ENCODE peak calls at places on chromosome 18, in eight cellular contexts. V, J, W, I, X, P, U and B are unnamed samples. For H3K9me3, the result is how much of the 10 kb centered on the place peaks cover.

GRCh38 chr18:59691046-59691395 is 6.2 kb downstream of the CCBE1 start:
- DNase-seq in V (no peak), J (no peak), W (no peak), I (no peak), X (no peak), P (peak), U (peak), B (peak)

GRCh38 chr18:76490701-76491171 is 4.3 kb downstream of the ZNF516 start:
- DNase-seq in V (no peak), J (peak), W (peak), I (peak), X (peak), P (peak), U (peak), B (peak)

GRCh38 chr18:10403675-10404074 is 50.8 kb upstream of the APCDD1 start:
- DNase-seq in V (no peak), J (no peak), W (no peak), I (no peak), X (peak), P (peak), U (no peak), B (no peak)

GRCh38 chr18:58721586-58722160 is 50.4 kb downstream of the MALT1 start:
- DNase-seq in V (no peak), J (no peak), W (no peak), I (no peak), X (no peak), P (no peak), U (peak), B (peak)

GRCh38 chr18:64037812-64038414 is 68.0 kb downstream of the SERPINB8 start:
- DNase-seq in V (no peak), J (no peak), W (no peak), I (no peak), X (no peak), P (no peak), U (peak), B (peak)

GRCh38 chr18:28657836-28658410 is 481.0 kb upstream of the CDH2 start:
- DNase-seq in V (no peak), J (no peak), W (no peak), I (no peak), X (no peak), P (no peak), U (no peak), B (peak)

GRCh38 chr18:43935051-43935412 is 657.7 kb upstream of the SYT4 start:
- DNase-seq in V (no peak), J (no peak), W (no peak), I (no peak), X (no peak), P (no peak), U (peak), B (peak)

GRCh38 chr18:8987250-8987649 is 115.2 kb upstream of the NDUFV2 start:
- DNase-seq in V (no peak), J (no peak), W (no peak), I (no peak), X (no peak), P (peak), U (peak), B (peak)

GRCh38 chr18:49865401-49865800 is 52.1 kb upstream of the ACAA2 start:
- DNase-seq in V (no peak), J (no peak), W (no peak), I (no peak), X (no peak), P (peak), U (no peak), B (no peak)

GRCh38 chr18:41579185-41579584 is 375.8 kb upstream of the PIK3C3 start:
- DNase-seq in V (no peak), J (no peak), W (no peak), I (no peak), X (no peak), P (no peak), U (no peak), B (no peak)

GRCh38 chr18:39105095-39105494 is 1539.5 kb upstream of the CELF4 start:
- DNase-seq in V (no peak), J (no peak), W (no peak), I (no peak), X (no peak), P (no peak), U (no peak), B (no peak)

GRCh38 chr18:11751305-11752115 is 62.4 kb downstream of the GNAL start:
- DNase-seq in V (no peak), J (no peak), W (no peak), I (no peak), X (no peak), P (no peak), U (no peak), B (no peak)

GRCh38 chr18:907880-908512 is 3.3 kb downstream of the ADCYAP1 start:
- DNase-seq in V (no peak), J (peak), W (peak), I (no peak), X (no peak), P (peak), U (no peak), B (no peak)

GRCh38 chr18:56019908-56020307 is 431.9 kb upstream of the TCF4 start:
- DNase-seq in V (no peak), J (no peak), W (no peak), I (no peak), X (no peak), P (no peak), U (no peak), B (no peak)

GRCh38 chr18:45168883-45169585 is 446.2 kb upstream of the SLC14A2 start:
- DNase-seq in V (no peak), J (no peak), W (no peak), I (no peak), X (no peak), P (no peak), U (peak), B (peak)

GRCh38 chr18:9763876-9764605 is 55.9 kb downstream of the RAB31 start:
- DNase-seq in V (no peak), J (no peak), W (no peak), I (no peak), X (no peak), P (no peak), U (no peak), B (no peak)

GRCh38 chr18:45825258-45825744 is at the start of gene SIGLEC15:
- DNase-seq in V (no peak), J (no peak), W (no peak), I (no peak), X (no peak), P (no peak), U (no peak), B (no peak)

DNA sequence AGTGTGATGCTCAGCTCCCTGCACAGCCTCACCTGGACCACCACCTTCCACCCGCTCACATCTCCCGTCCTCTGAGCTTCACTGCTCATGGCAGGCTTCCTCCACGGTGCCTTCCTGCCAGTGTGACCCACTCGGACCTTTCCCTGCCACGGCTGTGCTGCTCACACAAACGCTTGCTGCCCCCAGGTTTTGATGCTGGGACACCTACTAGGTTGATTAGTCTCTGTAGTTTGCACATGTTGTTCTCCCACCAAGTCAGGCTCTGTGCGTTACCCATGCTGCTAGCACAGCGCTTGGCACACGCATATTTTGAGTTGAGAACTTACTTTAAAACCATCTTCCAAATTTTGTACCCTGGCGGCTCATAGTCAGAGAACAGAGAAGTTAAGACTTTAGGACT is 2.1 kb downstream of the MC2R start:
- DNase-seq in V (no peak), J (no peak), W (no peak), I (no peak), X (no peak), P (no peak), U (no peak), B (no peak)
- H3K9me3 ChIP-seq in V (under half), J (under half), W (under half), I (under half), X (under half), P (under half), U (under half), B (under half)

GRCh38 chr18:32934201-32934600 is 161.4 kb upstream of the KLHL14 start:
- DNase-seq in V (no peak), J (no peak), W (no peak), I (no peak), X (no peak), P (no peak), U (no peak), B (peak)
- H3K4me3 ChIP-seq in V (no peak), J (no peak), W (no peak), I (no peak), X (no peak), P (no peak), U (no peak), B (no peak)

GRCh38 chr18:70496749-70497294 is 208.0 kb downstream of the SOCS6 start:
- DNase-seq in V (no peak), J (no peak), W (no peak), I (no peak), X (no peak), P (no peak), U (no peak), B (no peak)
- H3K9me3 ChIP-seq in V (under half), J (under half), W (under half), I (under half), X (under half), P (under half), U (under half), B (under half)

DNA sequence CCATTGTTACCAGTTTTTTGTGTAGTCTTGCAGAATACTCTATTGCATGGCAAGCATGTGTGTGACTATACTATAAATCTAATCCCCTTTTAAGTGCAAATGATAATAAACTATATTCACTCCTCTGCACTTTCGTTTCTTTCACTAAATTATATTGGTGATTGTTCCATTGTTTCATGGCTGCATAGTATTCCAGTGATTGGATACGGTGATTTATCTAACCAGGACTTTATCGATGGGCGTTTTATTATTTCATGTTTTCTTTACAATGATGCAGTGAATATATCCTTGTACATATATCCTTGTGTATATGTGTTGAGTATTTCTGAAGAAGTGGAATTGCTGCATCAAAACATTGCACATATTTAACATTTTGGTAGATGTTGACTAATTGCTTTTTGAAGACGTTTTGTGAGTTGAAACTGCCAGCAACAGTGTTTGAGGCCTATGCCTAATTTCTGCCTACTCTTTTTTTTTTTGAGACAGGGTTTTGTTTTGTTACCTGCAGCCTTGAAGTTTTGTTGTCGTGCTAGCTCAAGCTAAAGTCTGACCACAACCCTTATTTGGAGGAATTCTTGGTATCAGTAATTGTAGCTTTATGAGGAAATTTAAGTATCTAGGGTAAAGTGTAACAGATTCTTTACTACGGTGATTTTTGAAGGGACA is 2.7 kb downstream of the MIB1 start:
- DNase-seq in V (no peak), J (no peak), W (no peak), I (no peak), X (no peak), P (no peak), U (no peak), B (no peak)
- H3K4me3 ChIP-seq in V (no peak), J (no peak), W (no peak), I (no peak), X (no peak), P (peak), U (no peak), B (peak)

GRCh38 chr18:14179306-14179705 is 47.1 kb upstream of the ZNF519 start:
- DNase-seq in V (no peak), J (no peak), W (peak), I (no peak), X (no peak), P (no peak), U (no peak), B (no peak)

GRCh38 chr18:14174706-14175085 is 42.5 kb upstream of the ZNF519 start:
- DNase-seq in V (no peak), J (peak), W (no peak), I (no peak), X (no peak), P (no peak), U (no peak), B (no peak)
- H3K9me3 ChIP-seq in V (under half), J (under half), W (under half), I (under half), X (under half), P (under half), U (under half), B (under half)

DNA sequence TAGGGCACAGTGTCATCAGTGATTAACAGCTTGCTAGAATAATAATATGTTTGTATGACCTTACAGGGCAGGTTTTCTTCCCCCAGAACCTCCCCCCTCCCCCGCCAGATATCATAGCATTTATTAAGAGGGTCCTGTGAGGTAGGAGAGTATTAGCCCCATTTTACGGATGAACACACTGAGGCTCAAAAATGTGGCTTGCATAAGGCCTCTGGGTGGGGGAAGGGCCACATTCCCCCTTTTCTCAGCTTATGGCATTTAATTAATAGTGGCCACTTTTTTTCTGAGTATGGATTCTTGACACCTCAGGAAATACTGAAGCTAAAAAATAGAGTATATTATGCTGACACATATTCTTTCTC is 2.9 kb downstream of the CTIF start:
- DNase-seq in V (no peak), J (no peak), W (no peak), I (no peak), X (no peak), P (no peak), U (no peak), B (no peak)
- H3K4me3 ChIP-seq in V (peak), J (no peak), W (no peak), I (no peak), X (no peak), P (peak), U (peak), B (peak)

DNA sequence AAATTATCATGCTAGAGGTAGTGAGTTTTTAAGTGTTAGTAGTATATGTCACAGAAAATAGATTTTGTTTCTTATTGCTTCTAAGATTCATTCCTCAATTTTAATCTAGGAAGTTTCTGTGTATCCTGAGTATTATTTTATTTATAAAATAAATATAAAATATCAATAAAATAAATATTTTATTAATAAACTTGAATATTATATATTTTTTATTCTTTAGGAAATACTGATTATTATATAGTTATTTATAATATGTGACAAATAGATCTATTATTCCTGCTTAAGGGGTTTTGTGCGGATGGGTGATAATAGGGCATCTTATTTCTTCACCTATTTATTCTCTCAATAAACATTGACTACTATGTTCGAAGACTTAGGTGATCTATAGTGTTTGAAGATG is 191.0 kb downstream of the ZNF407 start:
- DNase-seq in V (no peak), J (no peak), W (no peak), I (no peak), X (no peak), P (no peak), U (no peak), B (no peak)
- H3K9me3 ChIP-seq in V (under half), J (under half), W (under half), I (under half), X (under half), P (under half), U (under half), B (under half)

GRCh38 chr18:23207994-23208393 is 72.7 kb downstream of the CABLES1 start:
- DNase-seq in V (no peak), J (no peak), W (no peak), I (no peak), X (no peak), P (no peak), U (no peak), B (no peak)

GRCh38 chr18:23207191-23207955 is 72.1 kb downstream of the CABLES1 start:
- DNase-seq in V (no peak), J (no peak), W (no peak), I (no peak), X (no peak), P (no peak), U (peak), B (no peak)

GRCh38 chr18:23204589-23205235 is 69.4 kb downstream of the CABLES1 start:
- DNase-seq in V (no peak), J (no peak), W (no peak), I (no peak), X (no peak), P (no peak), U (no peak), B (no peak)

GRCh38 chr18:23203891-23204432 is 68.7 kb downstream of the CABLES1 start:
- DNase-seq in V (no peak), J (no peak), W (no peak), I (no peak), X (no peak), P (no peak), U (no peak), B (no peak)

DNA sequence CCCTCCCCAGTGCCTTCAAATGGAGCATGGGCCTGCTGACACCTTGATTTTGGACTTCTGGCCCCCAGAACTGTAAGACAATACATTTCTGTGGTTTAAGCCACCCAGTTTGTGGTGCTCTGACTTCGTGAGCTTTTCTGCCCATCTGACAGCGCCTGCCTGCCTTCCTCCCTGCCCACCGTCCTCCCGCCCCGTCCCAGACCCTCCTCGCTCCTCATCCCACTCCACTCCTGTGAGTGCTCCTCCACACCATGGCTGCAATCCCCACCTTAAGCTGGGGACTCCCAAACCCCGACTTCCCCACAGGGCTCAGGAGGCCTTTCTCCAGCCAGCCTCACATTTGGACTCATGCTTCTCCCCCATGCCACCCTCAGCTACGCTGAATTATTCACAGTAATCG is 70.7 kb downstream of the CABLES1 start:
- DNase-seq in V (no peak), J (no peak), W (no peak), I (no peak), X (no peak), P (no peak), U (no peak), B (no peak)
- H3K4me3 ChIP-seq in V (no peak), J (no peak), W (no peak), I (no peak), X (no peak), P (no peak), U (no peak), B (no peak)